ENCODE peak calls at places on chromosomes 1 and 21, in four cellular contexts. One of them, this sample, is unnamed.

GRCh38 chr1:237794071-237794470 is 96.7 kb downstream of the ZP4 start:
- DNase-seq in posterior cingulate gyrus: no peak
- DNase-seq in progenitor cell of endocrine pancreas: no peak
- DNase-seq in left ventricle myocardium inferior: no peak
- DNase-seq in this sample: no peak

GRCh38 chr1:159122005-159122621 is 45.5 kb upstream of the AIM2 start:
- DNase-seq in posterior cingulate gyrus: no peak
- DNase-seq in progenitor cell of endocrine pancreas: no peak
- DNase-seq in left ventricle myocardium inferior: no peak
- DNase-seq in this sample: no peak

GRCh38 chr21:44758781-44759627 is 42.6 kb downstream of the UBE2G2 start:
- DNase-seq in posterior cingulate gyrus: no peak
- DNase-seq in progenitor cell of endocrine pancreas: no peak
- DNase-seq in left ventricle myocardium inferior: no peak
- DNase-seq in this sample: no peak

GRCh38 chr1:71093938-71094337 is 13.1 kb upstream of the ZRANB2 start:
- DNase-seq in posterior cingulate gyrus: no peak
- DNase-seq in progenitor cell of endocrine pancreas: no peak
- DNase-seq in left ventricle myocardium inferior: no peak
- DNase-seq in this sample: no peak

GRCh38 chr1:184513966-184514365 is 127.1 kb downstream of the C1orf21 start:
- DNase-seq in posterior cingulate gyrus: no peak
- DNase-seq in progenitor cell of endocrine pancreas: no peak
- DNase-seq in left ventricle myocardium inferior: no peak
- DNase-seq in this sample: no peak

GRCh38 chr1:64759968-64760367 is 15.1 kb downstream of the RAVER2 start:
- DNase-seq in posterior cingulate gyrus: no peak
- DNase-seq in progenitor cell of endocrine pancreas: no peak
- DNase-seq in left ventricle myocardium inferior: no peak
- DNase-seq in this sample: no peak

GRCh38 chr1:43981135-43981491 is 2.1 kb downstream of the B4GALT2 start:
- DNase-seq in posterior cingulate gyrus: no peak
- DNase-seq in progenitor cell of endocrine pancreas: no peak
- DNase-seq in left ventricle myocardium inferior: no peak
- DNase-seq in this sample: no peak

GRCh38 chr1:162011337-162012012 is 12.2 kb downstream of the OLFML2B start:
- DNase-seq in posterior cingulate gyrus: no peak
- DNase-seq in progenitor cell of endocrine pancreas: no peak
- DNase-seq in left ventricle myocardium inferior: peak; percentile 35
- DNase-seq in this sample: no peak

GRCh38 chr1:235468970-235469369 is 35.3 kb downstream of the B3GALNT2 start:
- DNase-seq in posterior cingulate gyrus: no peak
- DNase-seq in progenitor cell of endocrine pancreas: no peak
- DNase-seq in left ventricle myocardium inferior: no peak
- DNase-seq in this sample: no peak

GRCh38 chr1:238589843-238590435 is 699.2 kb upstream of the ZP4 start:
- DNase-seq in posterior cingulate gyrus: no peak
- DNase-seq in progenitor cell of endocrine pancreas: no peak
- DNase-seq in left ventricle myocardium inferior: no peak
- DNase-seq in this sample: no peak

GRCh38 chr1:6625579-6626149 is 996 bp downstream of the THAP3 start:
- DNase-seq in posterior cingulate gyrus: no peak
- DNase-seq in progenitor cell of endocrine pancreas: no peak
- DNase-seq in left ventricle myocardium inferior: no peak
- DNase-seq in this sample: no peak

GRCh38 chr21:43274946-43275310 is 106.1 kb downstream of the CRYAA start:
- DNase-seq in posterior cingulate gyrus: no peak
- DNase-seq in progenitor cell of endocrine pancreas: no peak
- DNase-seq in left ventricle myocardium inferior: peak; percentile 4
- DNase-seq in this sample: no peak

GRCh38 chr1:227886993-227887696 is 60.6 kb downstream of the WNT9A start:
- DNase-seq in posterior cingulate gyrus: peak; percentile 20
- DNase-seq in progenitor cell of endocrine pancreas: peak; percentile 14
- DNase-seq in left ventricle myocardium inferior: peak; percentile 83
- DNase-seq in this sample: no peak

GRCh38 chr1:212959266-212960220 is 9.2 kb downstream of the VASH2 start:
- DNase-seq in posterior cingulate gyrus: no peak
- DNase-seq in progenitor cell of endocrine pancreas: no peak
- DNase-seq in left ventricle myocardium inferior: no peak
- DNase-seq in this sample: no peak

GRCh38 chr1:88191917-88192316 is 492.2 kb upstream of the PKN2 start:
- DNase-seq in posterior cingulate gyrus: no peak
- DNase-seq in progenitor cell of endocrine pancreas: no peak
- DNase-seq in left ventricle myocardium inferior: no peak
- DNase-seq in this sample: no peak

GRCh38 chr1:246151796-246152434 is 355.2 kb downstream of the SMYD3 start:
- DNase-seq in posterior cingulate gyrus: no peak
- DNase-seq in progenitor cell of endocrine pancreas: no peak
- DNase-seq in left ventricle myocardium inferior: no peak
- DNase-seq in this sample: no peak

GRCh38 chr1:1426961-1427934 is 6.2 kb upstream of the ANKRD65 start:
- DNase-seq in posterior cingulate gyrus: peak; percentile 83
- DNase-seq in progenitor cell of endocrine pancreas: no peak
- DNase-seq in left ventricle myocardium inferior: no peak
- DNase-seq in this sample: peak; percentile 39

GRCh38 chr1:165666152-165666551 is 32.2 kb downstream of the ALDH9A1 start:
- DNase-seq in posterior cingulate gyrus: no peak
- DNase-seq in progenitor cell of endocrine pancreas: no peak
- DNase-seq in left ventricle myocardium inferior: no peak
- DNase-seq in this sample: no peak

GRCh38 chr1:148353461-148354283 is 129.4 kb downstream of the PPIAL4G start:
- DNase-seq in posterior cingulate gyrus: no peak
- DNase-seq in progenitor cell of endocrine pancreas: no peak
- DNase-seq in left ventricle myocardium inferior: no peak
- DNase-seq in this sample: no peak

GRCh38 chr1:156153362-156153761 is at the start of gene SEMA4A:
- DNase-seq in posterior cingulate gyrus: no peak
- DNase-seq in progenitor cell of endocrine pancreas: no peak
- DNase-seq in left ventricle myocardium inferior: no peak
- DNase-seq in this sample: no peak

GRCh38 chr1:17248781-17249180 is at the start of gene PADI3:
- DNase-seq in posterior cingulate gyrus: no peak
- DNase-seq in progenitor cell of endocrine pancreas: no peak
- DNase-seq in left ventricle myocardium inferior: no peak
- DNase-seq in this sample: no peak

GRCh38 chr1:238377280-238377919 is 486.7 kb upstream of the ZP4 start:
- DNase-seq in posterior cingulate gyrus: no peak
- DNase-seq in progenitor cell of endocrine pancreas: no peak
- DNase-seq in left ventricle myocardium inferior: no peak
- DNase-seq in this sample: no peak

GRCh38 chr1:92791487-92792058 is 6.7 kb upstream of the EVI5 start:
- DNase-seq in posterior cingulate gyrus: no peak
- DNase-seq in progenitor cell of endocrine pancreas: no peak
- DNase-seq in left ventricle myocardium inferior: no peak
- DNase-seq in this sample: no peak

GRCh38 chr1:21174638-21175323 is 1.9 kb downstream of the EIF4G3 start:
- DNase-seq in posterior cingulate gyrus: no peak
- DNase-seq in progenitor cell of endocrine pancreas: no peak
- DNase-seq in left ventricle myocardium inferior: no peak
- DNase-seq in this sample: no peak

GRCh38 chr1:89170171-89171066 is 5.4 kb downstream of the GBP7 start:
- DNase-seq in posterior cingulate gyrus: no peak
- DNase-seq in progenitor cell of endocrine pancreas: no peak
- DNase-seq in left ventricle myocardium inferior: no peak
- DNase-seq in this sample: no peak

GRCh38 chr1:12031039-12031980 is 12.0 kb downstream of the MIIP start:
- DNase-seq in posterior cingulate gyrus: peak; percentile 50
- DNase-seq in progenitor cell of endocrine pancreas: no peak
- DNase-seq in left ventricle myocardium inferior: peak; percentile 46
- DNase-seq in this sample: no peak

GRCh38 chr21:25561668-25562641 is 45.3 kb downstream of the MRPL39 start:
- DNase-seq in posterior cingulate gyrus: peak; percentile 11
- DNase-seq in progenitor cell of endocrine pancreas: peak; percentile 31
- DNase-seq in left ventricle myocardium inferior: peak; percentile 35
- DNase-seq in this sample: peak; percentile 12

GRCh38 chr1:12150456-12151200 is 16.2 kb upstream of the TNFRSF1B start:
- DNase-seq in posterior cingulate gyrus: no peak
- DNase-seq in progenitor cell of endocrine pancreas: no peak
- DNase-seq in left ventricle myocardium inferior: no peak
- DNase-seq in this sample: no peak

GRCh38 chr1:212488436-212489283 is 55.9 kb downstream of the NENF start:
- DNase-seq in posterior cingulate gyrus: peak; percentile 39
- DNase-seq in progenitor cell of endocrine pancreas: no peak
- DNase-seq in left ventricle myocardium inferior: no peak
- DNase-seq in this sample: no peak

GRCh38 chr1:14598498-14599172 is at the start of gene KAZN:
- DNase-seq in posterior cingulate gyrus: peak; percentile 61
- DNase-seq in progenitor cell of endocrine pancreas: peak; percentile 64
- DNase-seq in left ventricle myocardium inferior: peak; percentile 27
- DNase-seq in this sample: no peak

GRCh38 chr1:5597171-5597864 is 394.9 kb downstream of the NPHP4 start:
- DNase-seq in posterior cingulate gyrus: no peak
- DNase-seq in progenitor cell of endocrine pancreas: no peak
- DNase-seq in left ventricle myocardium inferior: no peak
- DNase-seq in this sample: no peak

GRCh38 chr1:151255381-151255780 is 847 bp downstream of the PSMD4 start:
- DNase-seq in posterior cingulate gyrus: no peak
- DNase-seq in progenitor cell of endocrine pancreas: no peak
- DNase-seq in left ventricle myocardium inferior: no peak
- DNase-seq in this sample: no peak

GRCh38 chr1:112558634-112559033 is 49.9 kb downstream of the WNT2B start:
- DNase-seq in posterior cingulate gyrus: no peak
- DNase-seq in progenitor cell of endocrine pancreas: no peak
- DNase-seq in left ventricle myocardium inferior: no peak
- DNase-seq in this sample: no peak

GRCh38 chr1:155051777-155052398 is 772 bp downstream of the ADAM15 start:
- DNase-seq in posterior cingulate gyrus: peak; percentile 36
- DNase-seq in progenitor cell of endocrine pancreas: no peak
- DNase-seq in left ventricle myocardium inferior: peak; percentile 74
- DNase-seq in this sample: no peak

GRCh38 chr1:184615301-184615700 is 139.4 kb downstream of the EDEM3 start:
- DNase-seq in posterior cingulate gyrus: no peak
- DNase-seq in progenitor cell of endocrine pancreas: no peak
- DNase-seq in left ventricle myocardium inferior: no peak
- DNase-seq in this sample: no peak

This sample was measured in hypothalamus.